ENCODE peak calls at places on chromosome 10, in nine cellular contexts. D is natural killer cell; Z is heart right ventricle; E is K562; R is heart left ventricle; G is right lobe of liver; M is Right ventricle myocardium inferior; U is activated naive CD8-positive, alpha-beta T cell treated with anti-CD3 and anti-CD28 coated beads, Interleukin-2, amount 10 ng/mL, durations not matched to agents 7 days and 5 days; Q is GM23338. K is an unnamed sample.

GRCh38 chr10:29619273-29619672 is 15.5 kb downstream of the SVIL start:
- ATAC-seq in D (no peak), Z (no peak), E (no peak), R (peak), G (peak), M (peak), U (no peak), Q (no peak), K (no peak)

GRCh38 chr10:75043256-75044121 is 68.0 kb upstream of the SAMD8 start:
- ATAC-seq in D (peak), Z (no peak), E (peak), R (no peak), G (peak), M (peak), U (peak), Q (peak), K (peak)

GRCh38 chr10:52653221-52653501 is 119.4 kb downstream of the MBL2 start:
- ATAC-seq in D (no peak), Z (no peak), E (no peak), R (peak), G (no peak), M (peak), U (no peak), Q (no peak), K (no peak)

GRCh38 chr10:89147256-89147655 is 59.9 kb downstream of the CH25H start:
- ATAC-seq in D (no peak), Z (no peak), E (no peak), R (no peak), G (no peak), M (no peak), U (no peak), Q (no peak), K (no peak)

GRCh38 chr10:48456361-48456804 is 148.5 kb downstream of the ARHGAP22 start:
- ATAC-seq in D (peak), Z (peak), E (peak), R (peak), G (peak), M (peak), U (no peak), Q (peak), K (peak)

GRCh38 chr10:132932461-132933307 is 9.7 kb downstream of the CFAP46 start:
- ATAC-seq in D (no peak), Z (no peak), E (no peak), R (no peak), G (peak), M (no peak), U (no peak), Q (no peak), K (no peak)

GRCh38 chr10:86376852-86377796 is 10.5 kb upstream of the GRID1 start:
- ATAC-seq in D (peak), Z (peak), E (peak), R (peak), G (peak), M (peak), U (peak), Q (peak), K (peak)

GRCh38 chr10:24897326-24897926 is 55.0 kb downstream of the PRTFDC1 start:
- ATAC-seq in D (no peak), Z (no peak), E (peak), R (no peak), G (no peak), M (no peak), U (peak), Q (no peak), K (no peak)

GRCh38 chr10:114538544-114538906 is 119.5 kb downstream of the ABLIM1 start:
- ATAC-seq in D (no peak), Z (no peak), E (no peak), R (no peak), G (peak), M (no peak), U (peak), Q (peak), K (peak)

GRCh38 chr10:128000660-128001059 is 93.8 kb downstream of the PTPRE start:
- ATAC-seq in D (no peak), Z (peak), E (no peak), R (peak), G (no peak), M (peak), U (no peak), Q (no peak), K (no peak)

GRCh38 chr10:30373596-30374327 is 24.7 kb upstream of the MTPAP start:
- ATAC-seq in D (no peak), Z (no peak), E (peak), R (no peak), G (no peak), M (no peak), U (peak), Q (peak), K (no peak)

GRCh38 chr10:128463991-128464755 is 337.9 kb upstream of the MKI67 start:
- ATAC-seq in D (no peak), Z (no peak), E (no peak), R (peak), G (no peak), M (peak), U (no peak), Q (no peak), K (peak)

GRCh38 chr10:17213646-17214349 is 12.3 kb upstream of the TRDMT1 start:
- ATAC-seq in D (no peak), Z (no peak), E (no peak), R (no peak), G (no peak), M (no peak), U (no peak), Q (no peak), K (no peak)

GRCh38 chr10:1102392-1102791 is 46.2 kb downstream of the WDR37 start:
- ATAC-seq in D (no peak), Z (no peak), E (no peak), R (no peak), G (no peak), M (no peak), U (no peak), Q (no peak), K (no peak)

GRCh38 chr10:31242902-31243301 is 76.1 kb upstream of the ZEB1 start:
- ATAC-seq in D (no peak), Z (no peak), E (peak), R (peak), G (no peak), M (no peak), U (peak), Q (no peak), K (peak)

GRCh38 chr10:49686651-49687050 is 7.2 kb downstream of the C10orf53 start:
- ATAC-seq in D (no peak), Z (no peak), E (no peak), R (no peak), G (no peak), M (no peak), U (no peak), Q (no peak), K (no peak)

GRCh38 chr10:113133497-113133896 is 183.4 kb downstream of the TCF7L2 start:
- ATAC-seq in D (no peak), Z (no peak), E (no peak), R (no peak), G (no peak), M (no peak), U (no peak), Q (no peak), K (no peak)

GRCh38 chr10:75211007-75211735 is 575 bp downstream of the VDAC2 start:
- ATAC-seq in D (no peak), Z (peak), E (peak), R (peak), G (no peak), M (no peak), U (no peak), Q (peak), K (no peak)

GRCh38 chr10:79562135-79562756 is 2.0 kb upstream of the SFTPA2 start:
- ATAC-seq in D (peak), Z (peak), E (peak), R (peak), G (peak), M (peak), U (peak), Q (peak), K (peak)

GRCh38 chr10:101797403-101798059 is 14.3 kb upstream of the NPM3 start:
- ATAC-seq in D (no peak), Z (no peak), E (peak), R (peak), G (no peak), M (no peak), U (no peak), Q (no peak), K (no peak)

GRCh38 chr10:72044417-72045041 is 43.8 kb downstream of the SPOCK2 start:
- ATAC-seq in D (no peak), Z (peak), E (no peak), R (peak), G (peak), M (peak), U (no peak), Q (peak), K (no peak)

GRCh38 chr10:124743188-124744046 is 761 bp downstream of the FAM53B start:
- ATAC-seq in D (peak), Z (no peak), E (peak), R (peak), G (peak), M (no peak), U (peak), Q (peak), K (peak)

GRCh38 chr10:70320751-70321150 is 36.9 kb upstream of the NPFFR1 start:
- ATAC-seq in D (no peak), Z (no peak), E (no peak), R (peak), G (no peak), M (peak), U (no peak), Q (no peak), K (no peak)

GRCh38 chr10:71344916-71345557 is 26.0 kb downstream of the SLC29A3 start:
- ATAC-seq in D (no peak), Z (no peak), E (no peak), R (no peak), G (no peak), M (no peak), U (no peak), Q (peak), K (no peak)

GRCh38 chr10:113087082-113088029 is 137.3 kb downstream of the TCF7L2 start:
- ATAC-seq in D (peak), Z (peak), E (peak), R (peak), G (peak), M (peak), U (no peak), Q (peak), K (no peak)

K was measured in stimulated activated memory B cell treated with anti-CD40 and anti-IgM and Interleukin-4, amounts not matched to agents 10 μg/mL and 1 μg/mL and 100 μg/mL, for 72 hours.